ENCODE peak calls at places on chromosomes 13 and 19, in nine cellular contexts. G is CD4-positive, alpha-beta T cell; J is brain microvascular endothelial cell; V is fibroblast of pulmonary artery; A is cardiac fibroblast; P is uterus; U is epithelial cell of esophagus; C is endothelial cell; D is activated B cell treated with CpG ODN at 0.5 μM for 24 hours. Z is an unnamed sample.

GRCh38 chr13:50080158-50080855 is 65.1 kb downstream of the KCNRG start:
- DNase-seq in G (peak; percentile 16), J (peak; percentile 42), V (peak; percentile 61), A (peak; percentile 48), P (peak; percentile 34), U (peak; percentile 40), C (peak; percentile 22), D (peak; percentile 29), Z (peak; percentile 52)

GRCh38 chr13:79593611-79594275 is 112.8 kb downstream of the NDFIP2 start:
- DNase-seq in G (no peak), J (peak; percentile 81), V (peak; percentile 57), A (peak; percentile 68), P (no peak), U (peak; percentile 91), C (no peak), D (no peak), Z (no peak)

GRCh38 chr13:30441304-30441703 is 19.0 kb downstream of the UBE2L5 start:
- DNase-seq in G (no peak), J (no peak), V (no peak), A (no peak), P (no peak), U (peak; percentile 36), C (no peak), D (no peak), Z (no peak)

GRCh38 chr13:23510544-23510916 is 59.7 kb upstream of the TNFRSF19 start:
- DNase-seq in G (no peak), J (no peak), V (peak; percentile 80), A (peak; percentile 71), P (no peak), U (peak; percentile 69), C (no peak), D (no peak), Z (no peak)

GRCh38 chr19:2353159-2353894 is 6.7 kb upstream of the TMPRSS9 start:
- DNase-seq in G (no peak), J (no peak), V (no peak), A (no peak), P (no peak), U (no peak), C (no peak), D (no peak), Z (no peak)

GRCh38 chr19:41795031-41795461 is 1.3 kb upstream of the CEACAM3 start:
- DNase-seq in G (peak; percentile 33), J (peak; percentile 51), V (peak; percentile 48), A (peak; percentile 43), P (no peak), U (peak; percentile 56), C (peak; percentile 64), D (no peak), Z (peak; percentile 82)

GRCh38 chr19:6660930-6661329 is 9.0 kb downstream of the TNFSF14 start:
- DNase-seq in G (no peak), J (no peak), V (no peak), A (no peak), P (no peak), U (no peak), C (no peak), D (no peak), Z (no peak)

GRCh38 chr19:2957160-2957559 is 12.4 kb upstream of the ZNF77 start:
- DNase-seq in G (no peak), J (no peak), V (no peak), A (no peak), P (no peak), U (no peak), C (no peak), D (no peak), Z (no peak)

GRCh38 chr13:50936681-50937080 is 27.1 kb downstream of the RNASEH2B start:
- DNase-seq in G (no peak), J (no peak), V (peak; percentile 55), A (peak; percentile 50), P (no peak), U (no peak), C (no peak), D (no peak), Z (peak; percentile 93)

GRCh38 chr13:48043789-48044503 is 6.4 kb downstream of the NUDT15 start:
- DNase-seq in G (no peak), J (peak; percentile 35), V (peak; percentile 71), A (peak; percentile 73), P (no peak), U (no peak), C (no peak), D (no peak), Z (no peak)

GRCh38 chr13:49053899-49054298 is 78.2 kb downstream of the FNDC3A start:
- DNase-seq in G (no peak), J (no peak), V (no peak), A (no peak), P (no peak), U (no peak), C (no peak), D (no peak), Z (no peak)
- TF ChIP-seq CTCF in G (no peak), J (no peak), V (no peak), A (no peak), P (no peak), U (no peak), C (no peak), D (no peak), Z (no peak)

GRCh38 chr13:31452525-31452924 is 252.8 kb downstream of the B3GLCT start:
- DNase-seq in G (no peak), J (no peak), V (no peak), A (no peak), P (no peak), U (no peak), C (no peak), D (no peak), Z (no peak)
- TF ChIP-seq CTCF in G (no peak), J (peak; percentile 24), V (no peak), A (no peak), P (no peak), U (no peak), C (no peak), D (no peak), Z (no peak)

GRCh38 chr13:35826626-35827254 is 304.4 kb downstream of the DCLK1 start:
- DNase-seq in G (no peak), J (no peak), V (no peak), A (no peak), P (no peak), U (no peak), C (no peak), D (no peak), Z (no peak)
- TF ChIP-seq CTCF in G (no peak), J (peak; percentile 58), V (peak; percentile 21), A (peak; percentile 33), P (no peak), U (peak; percentile 43), C (no peak), D (no peak), Z (peak; percentile 38)

DNA sequence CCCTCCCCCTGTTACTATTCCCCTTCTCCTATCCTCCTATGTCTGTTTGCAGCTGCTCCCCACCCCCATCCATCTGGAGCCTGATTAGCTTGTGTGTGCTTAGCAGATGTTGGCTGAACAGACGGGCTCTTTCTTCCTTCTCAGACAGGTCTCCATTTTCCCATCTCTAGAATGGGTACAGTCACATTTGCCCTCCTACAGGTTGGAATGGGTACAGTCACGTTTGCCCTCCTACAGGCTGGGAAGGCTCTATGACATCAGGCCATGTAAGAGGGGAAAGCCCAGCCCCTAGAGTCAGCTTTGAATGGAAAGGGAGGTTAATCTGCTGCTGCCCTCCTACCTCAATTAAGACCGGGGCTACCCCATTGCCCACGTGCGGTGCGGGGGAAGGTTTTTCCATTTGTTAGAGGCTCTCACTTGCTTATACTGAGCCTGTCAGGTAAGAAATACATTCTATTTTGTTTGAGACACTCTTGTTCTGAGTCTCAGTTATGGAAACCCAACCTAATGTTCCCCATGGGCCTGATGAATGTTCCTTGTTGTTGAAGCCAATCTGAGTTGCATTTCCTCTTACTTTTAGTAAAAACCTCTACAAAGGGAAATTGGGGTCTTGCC is 2.2 kb upstream of the CLEC17A start:
- DNase-seq in G (no peak), J (no peak), V (no peak), A (no peak), P (no peak), U (no peak), C (no peak), D (no peak), Z (no peak)
- TF ChIP-seq CTCF in G (no peak), J (no peak), V (no peak), A (no peak), P (no peak), U (no peak), C (no peak), D (no peak), Z (no peak)

GRCh38 chr19:29596885-29597525 is 9.1 kb upstream of the POP4 start:
- DNase-seq in G (no peak), J (peak; percentile 9), V (peak; percentile 52), A (peak; percentile 21), P (no peak), U (peak; percentile 34), C (peak; percentile 33), D (no peak), Z (no peak)
- TF ChIP-seq CTCF in G (peak; percentile 36), J (peak; percentile 56), V (peak; percentile 32), A (peak; percentile 27), P (no peak), U (peak; percentile 47), C (no peak), D (no peak), Z (no peak)

GRCh38 chr19:18291019-18291524 is 9.7 kb upstream of the JUND start:
- DNase-seq in G (no peak), J (no peak), V (no peak), A (peak; percentile 18), P (peak; percentile 57), U (no peak), C (no peak), D (no peak), Z (no peak)

GRCh38 chr19:18286973-18287635 is 5.7 kb upstream of the JUND start:
- DNase-seq in G (no peak), J (no peak), V (no peak), A (no peak), P (no peak), U (no peak), C (no peak), D (no peak), Z (no peak)

GRCh38 chr19:18290250-18291018 is 9.0 kb upstream of the JUND start:
- DNase-seq in G (peak; percentile 78), J (peak; percentile 37), V (peak; percentile 60), A (peak; percentile 56), P (peak; percentile 50), U (no peak), C (no peak), D (peak; percentile 83), Z (peak; percentile 79)

GRCh38 chr19:18289471-18290066 is 8.1 kb upstream of the JUND start:
- DNase-seq in G (no peak), J (no peak), V (no peak), A (no peak), P (no peak), U (no peak), C (no peak), D (no peak), Z (no peak)

GRCh38 chr19:18287836-18288772 is 6.7 kb upstream of the JUND start:
- DNase-seq in G (no peak), J (no peak), V (no peak), A (no peak), P (no peak), U (no peak), C (no peak), D (no peak), Z (no peak)
- TF ChIP-seq CTCF in G (no peak), J (peak; percentile 29), V (no peak), A (no peak), P (no peak), U (no peak), C (no peak), D (no peak), Z (no peak)

GRCh38 chr13:113124211-113125025 is 1.8 kb downstream of the F10 start:
- DNase-seq in G (no peak), J (no peak), V (no peak), A (no peak), P (no peak), U (no peak), C (no peak), D (peak; percentile 2), Z (no peak)
- TF ChIP-seq CTCF in G (no peak), J (no peak), V (no peak), A (no peak), P (no peak), U (no peak), C (no peak), D (no peak), Z (no peak)